ENCODE peak calls at places on chromosomes 13 and 19, in six cellular contexts. B is neuronal stem cell, J is IMR-90, D is H1, Z is trophoblast cell, Y is mesenchymal stem cell. X is an unnamed sample.

GRCh38 chr13:49997935-49998334 is 1.1 kb downstream of the TRIM13 start:
- DNase-seq in B (no peak), Z (no peak), J (no peak), D (no peak), Y (no peak), X (no peak)

GRCh38 chr19:39307233-39307821 is 11.1 kb downstream of the IFNL1 start:
- DNase-seq in B (no peak), J (no peak), Y (peak; percentile 19), D (no peak), Z (no peak), X (peak; percentile 83)

GRCh38 chr13:98207411-98207810 is 30.3 kb upstream of the RNF113B start:
- DNase-seq in B (no peak), J (peak; percentile 55), Y (peak; percentile 71), Z (no peak), D (no peak), X (no peak)

GRCh38 chr13:40221460-40222201 is 444.8 kb downstream of the FOXO1 start:
- DNase-seq in Y (peak; percentile 71), Z (peak; percentile 14), D (no peak), J (no peak), B (no peak), X (no peak)

GRCh38 chr19:40006273-40006691 is 9.4 kb downstream of the ZNF546 start:
- DNase-seq in B (no peak), D (no peak), Z (no peak), J (peak; percentile 95), Y (peak; percentile 29), X (no peak)

GRCh38 chr19:56071151-56071550 is 49.9 kb downstream of the ZNF787 start:
- DNase-seq in D (no peak), J (no peak), Z (no peak), Y (no peak), B (no peak), X (peak; percentile 49)

GRCh38 chr19:18433735-18434398 is 4.1 kb downstream of the ISYNA1 start:
- DNase-seq in D (no peak), Y (no peak), Z (no peak), B (no peak), J (no peak), X (peak; percentile 89)

GRCh38 chr19:49441210-49441959 is at the start of gene SLC17A7:
- DNase-seq in B (peak; percentile 65), Z (no peak), D (no peak), J (no peak), Y (peak; percentile 39), X (peak; percentile 91)

GRCh38 chr19:32598022-32598421 is 17.0 kb downstream of the PDCD5 start:
- DNase-seq in D (no peak), Z (no peak), Y (no peak), J (no peak), B (no peak), X (no peak)

GRCh38 chr19:14400913-14401312 is 18.2 kb downstream of the DDX39A start:
- DNase-seq in B (no peak), D (no peak), J (no peak), Y (no peak), Z (no peak), X (no peak)

GRCh38 chr19:11480081-11480926 is 542 bp downstream of the ELAVL3 start:
- DNase-seq in Z (no peak), D (no peak), B (no peak), J (no peak), Y (no peak), X (no peak)

GRCh38 chr13:111460548-111461444 is 140.4 kb downstream of the TEX29 start:
- DNase-seq in D (peak; percentile 29), Y (peak; percentile 10), B (no peak), J (peak; percentile 47), Z (peak; percentile 20), X (peak; percentile 71)

GRCh38 chr13:30898721-30899188 is 7.3 kb upstream of the MEDAG start:
- DNase-seq in Y (peak; percentile 100), Z (no peak), J (peak; percentile 98), B (no peak), D (no peak), X (no peak)

GRCh38 chr19:32748497-32748896 is 28.9 kb downstream of the TDRD12 start:
- DNase-seq in J (no peak), B (no peak), Z (no peak), D (no peak), Y (no peak), X (no peak)

GRCh38 chr19:7833225-7834156 is 3.5 kb downstream of the EVI5L start:
- DNase-seq in Z (peak; percentile 61), D (no peak), Y (no peak), B (no peak), J (peak; percentile 33), X (no peak)

GRCh38 chr19:46631481-46631880 is 4.5 kb downstream of the GNG8 start:
- DNase-seq in B (no peak), D (no peak), Z (no peak), J (peak; percentile 61), Y (peak; percentile 51), X (no peak)

GRCh38 chr13:50229935-50230334 is 214.7 kb downstream of the KCNRG start:
- DNase-seq in D (no peak), B (no peak), Y (no peak), J (no peak), Z (no peak), X (no peak)

GRCh38 chr13:46756977-46757376 is 40.0 kb downstream of the ESD start:
- DNase-seq in Z (no peak), B (no peak), D (no peak), Y (peak; percentile 70), J (peak; percentile 48), X (no peak)

GRCh38 chr19:38032151-38032550 is 125.1 kb downstream of the SIPA1L3 start:
- DNase-seq in J (peak; percentile 74), Y (no peak), D (no peak), B (no peak), Z (peak; percentile 27), X (no peak)

GRCh38 chr19:40252395-40252794 is 25.9 kb upstream of the CCNP start:
- DNase-seq in J (no peak), B (no peak), D (no peak), Z (no peak), Y (no peak), X (peak; percentile 55)

GRCh38 chr13:65236841-65237418 is 1993.2 kb downstream of the PCDH9 start:
- DNase-seq in J (no peak), Y (no peak), Z (no peak), D (no peak), B (no peak), X (no peak)

GRCh38 chr19:21109116-21109515 is 27.1 kb downstream of the ZNF714 start:
- DNase-seq in J (peak; percentile 60), B (no peak), Y (peak; percentile 34), Z (no peak), D (no peak), X (no peak)

GRCh38 chr19:35249146-35249847 is 495 bp downstream of the LSR start:
- DNase-seq in Y (no peak), Z (no peak), D (no peak), J (no peak), B (no peak), X (peak; percentile 23)

GRCh38 chr19:35251456-35251855 is 2.7 kb downstream of the LSR start:
- DNase-seq in Y (no peak), B (no peak), Z (no peak), D (no peak), J (no peak), X (no peak)

GRCh38 chr19:35248310-35249145 is at the start of gene LSR:
- DNase-seq in J (no peak), Z (peak; percentile 87), B (peak; percentile 88), Y (no peak), D (peak; percentile 88), X (peak; percentile 95)

GRCh38 chr19:35247526-35248309 is 1.1 kb upstream of the LSR start:
- DNase-seq in D (peak; percentile 92), B (peak; percentile 88), J (no peak), Y (no peak), Z (peak; percentile 97), X (peak; percentile 97)

DNA sequence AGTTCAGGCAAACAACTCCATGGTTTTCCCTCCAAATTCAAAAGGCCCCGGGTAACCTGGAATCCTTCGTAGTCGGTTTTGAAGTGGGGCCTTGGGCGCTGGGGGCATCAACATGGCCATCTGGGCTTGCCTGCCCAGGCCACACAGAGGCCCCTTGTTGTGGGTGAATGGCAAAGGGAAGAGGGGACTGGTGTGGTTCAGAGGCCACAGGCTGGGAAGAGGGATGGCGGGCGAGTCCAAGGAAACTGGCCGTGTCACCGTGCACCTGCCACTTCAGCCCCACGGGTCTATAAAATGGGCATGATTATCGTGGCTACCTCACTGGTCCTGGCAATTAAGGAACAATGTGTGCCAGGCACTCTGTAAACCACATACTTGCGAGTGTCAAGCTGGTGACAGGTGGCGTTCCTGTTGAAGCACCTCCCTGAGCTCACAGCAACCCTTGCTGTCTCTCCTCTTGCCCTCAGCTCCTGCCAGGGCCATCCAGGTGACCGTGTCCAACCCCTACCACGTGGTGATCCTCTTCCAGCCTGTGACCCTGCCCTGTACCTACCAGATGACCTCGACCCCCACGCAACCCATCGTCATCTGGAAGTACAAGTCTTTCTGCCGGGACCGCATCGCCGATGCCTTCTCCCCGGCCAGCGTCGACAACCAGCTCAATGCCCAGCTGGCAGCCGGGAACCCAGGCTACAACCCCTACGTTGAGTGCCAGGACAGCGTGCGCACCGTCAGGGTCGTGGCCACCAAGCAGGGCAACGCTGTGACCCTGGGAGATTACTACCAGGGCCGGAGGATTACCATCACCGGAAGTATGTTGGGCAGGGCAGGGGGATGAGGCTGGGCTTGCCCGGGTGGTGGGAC is 1.3 kb downstream of the LSR start:
- DNase-seq in Y (no peak), J (no peak), Z (no peak), B (no peak), D (no peak), X (peak; percentile 24)
- H3K4me2 ChIP-seq in Y (no peak overlapping the region), J (no peak overlapping the region), Z (peak overlapping the region; percentile 92), B (peak overlapping the region; percentile 72), D (peak overlapping the region; percentile 47), X (peak overlapping the region; percentile 67)

DNA sequence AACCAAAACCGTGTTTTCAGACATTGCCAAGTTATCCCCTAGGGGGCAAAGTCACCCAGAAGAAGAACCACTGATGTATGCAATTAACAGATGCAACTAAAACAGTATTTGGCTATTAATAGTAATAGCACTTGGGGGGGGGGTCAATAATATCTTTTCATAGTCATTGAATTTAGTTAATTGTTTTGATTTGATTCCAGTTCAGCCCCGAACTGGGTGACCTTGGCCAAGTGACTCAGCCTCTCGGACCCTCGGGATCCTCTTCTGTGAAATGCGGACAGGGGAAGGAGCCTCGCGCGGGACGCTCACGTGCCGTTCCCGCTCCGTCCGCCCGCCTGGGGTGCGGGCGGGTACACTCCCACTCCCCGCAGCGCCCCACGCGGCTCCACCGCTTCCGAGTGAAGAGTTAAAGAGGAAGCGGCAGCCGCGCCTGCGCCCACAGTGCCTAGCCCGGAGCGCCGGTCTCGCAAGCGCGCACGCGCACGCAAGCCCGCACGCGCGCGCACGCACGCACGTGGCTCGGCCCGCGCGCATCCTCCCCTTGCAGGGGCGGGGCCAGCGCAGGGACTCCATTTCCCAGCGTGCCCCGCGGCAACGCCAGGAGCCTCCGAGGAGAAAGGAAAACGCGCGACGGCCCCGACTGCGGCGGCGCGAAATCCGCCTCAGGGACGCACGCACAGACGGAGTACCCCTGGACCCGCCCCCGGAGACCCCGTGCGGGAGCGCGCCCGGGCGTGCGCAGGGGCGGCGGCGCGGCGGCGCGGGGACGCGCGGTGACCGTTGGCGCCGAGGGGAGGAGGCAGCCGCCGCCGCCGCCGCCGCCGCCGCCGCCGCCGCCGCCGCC is at the start of gene DAZAP1:
- DNase-seq in Y (peak; percentile 97), D (peak; percentile 91), B (peak; percentile 99), Z (peak; percentile 99), J (peak; percentile 97), X (peak; percentile 98)
- H4K8ac ChIP-seq in Y (peak within 1 kb of the TSS; percentile 93), D (peak within 1 kb of the TSS; percentile 92), B (no peak within 1 kb of the TSS), Z (peak within 1 kb of the TSS; percentile 94), J (peak within 1 kb of the TSS; percentile 85), X (no peak within 1 kb of the TSS)

GRCh38 chr13:63551731-63552130 is 2136.1 kb upstream of the PCDH20 start:
- DNase-seq in J (no peak), B (no peak), D (no peak), Z (peak; percentile 41), Y (no peak), X (no peak)
- H4K91ac ChIP-seq in J (no peak overlapping the region), B (no peak overlapping the region), D (no peak overlapping the region), Z (no peak overlapping the region), Y (no peak overlapping the region), X (no peak overlapping the region)

GRCh38 chr13:110448230-110448629 is 113.3 kb downstream of the RAB20 start:
- DNase-seq in D (no peak), Z (peak; percentile 96), J (peak; percentile 86), B (no peak), Y (peak; percentile 71), X (no peak)
- H3K4me2 ChIP-seq in D (no peak overlapping the region), Z (no peak overlapping the region), J (no peak overlapping the region), B (no peak overlapping the region), Y (no peak overlapping the region), X (no peak overlapping the region)

X was measured in H9.